ENCODE peak calls at places on chromosomes 4 and X, in seven cellular contexts. K is GM04503, I is BE2C, Y is RWPE1, E is H4, F is NCI-H1105, Q is right cardiac atrium. H is an unnamed sample.

GRCh38 chr4:118076958-118077766 is 42.9 kb downstream of the NDST3 start:
- DNase-seq in K (no peak), I (peak), Y (no peak), E (peak), F (no peak), Q (peak), H (no peak)

GRCh38 chrX:130211415-130212186 is 39.8 kb downstream of the RAB33A start:
- DNase-seq in K (no peak), I (no peak), Y (no peak), E (no peak), F (no peak), Q (no peak), H (no peak)

GRCh38 chr4:86960557-86960959 is 25.7 kb downstream of the AFF1 start:
- DNase-seq in K (no peak), I (no peak), Y (no peak), E (peak), F (no peak), Q (no peak), H (no peak)

GRCh38 chr4:75919914-75920313 is 17.7 kb upstream of the PPEF2 start:
- DNase-seq in K (no peak), I (no peak), Y (no peak), E (peak), F (no peak), Q (peak), H (no peak)

GRCh38 chr4:13530823-13531608 is 13.3 kb downstream of the NKX3-2 start:
- DNase-seq in K (no peak), I (no peak), Y (no peak), E (no peak), F (no peak), Q (no peak), H (no peak)

GRCh38 chr4:159042097-159042605 is 60.7 kb upstream of the RAPGEF2 start:
- DNase-seq in K (no peak), I (peak), Y (no peak), E (no peak), F (peak), Q (no peak), H (no peak)

GRCh38 chr4:113186960-113187757 is 137.7 kb downstream of the ANK2 start:
- DNase-seq in K (no peak), I (no peak), Y (no peak), E (no peak), F (no peak), Q (no peak), H (no peak)

GRCh38 chr4:3703677-3704521 is 62.3 kb upstream of the ADRA2C start:
- DNase-seq in K (no peak), I (peak), Y (no peak), E (no peak), F (no peak), Q (peak), H (no peak)

GRCh38 chrX:94831364-94831763 is 1157.4 kb downstream of the FAM133A start:
- DNase-seq in K (no peak), I (no peak), Y (no peak), E (peak), F (no peak), Q (no peak), H (no peak)

GRCh38 chr4:168722391-168722790 is 225.5 kb downstream of the PALLD start:
- DNase-seq in K (no peak), I (no peak), Y (no peak), E (no peak), F (no peak), Q (no peak), H (no peak)

GRCh38 chr4:132334081-132334480 is 815.0 kb upstream of the PCDH10 start:
- DNase-seq in K (no peak), I (no peak), Y (no peak), E (no peak), F (no peak), Q (no peak), H (no peak)

GRCh38 chr4:56505269-56506109 is at the start of gene ARL9:
- DNase-seq in K (peak), I (peak), Y (peak), E (no peak), F (peak), Q (peak), H (peak)

GRCh38 chr4:30402276-30402675 is 317.9 kb upstream of the PCDH7 start:
- DNase-seq in K (no peak), I (no peak), Y (no peak), E (no peak), F (no peak), Q (no peak), H (no peak)

GRCh38 chr4:123017636-123018390 is 95.4 kb upstream of the NUDT6 start:
- DNase-seq in K (peak), I (no peak), Y (peak), E (no peak), F (no peak), Q (no peak), H (peak)

GRCh38 chr4:39664828-39665731 is 26.4 kb upstream of the SMIM14 start:
- DNase-seq in K (peak), I (no peak), Y (no peak), E (no peak), F (no peak), Q (no peak), H (no peak)

GRCh38 chrX:45850775-45851433 is 650.2 kb upstream of the DIPK2B start:
- DNase-seq in K (no peak), I (no peak), Y (no peak), E (peak), F (peak), Q (peak), H (no peak)

H was measured in BJ.